ENCODE peak calls at places on chromosomes 5 and 9, in seven cellular contexts. J, L, E, K, X, Q and Y are unnamed samples.

GRCh38 chr5:36689225-36689624 is 82.8 kb downstream of the SLC1A3 start:
- DNase-seq in Q (no peak), K (no peak), J (no peak), E (peak; percentile 68), L (no peak), X (no peak), Y (peak; percentile 62)

GRCh38 chr5:148384389-148384756 is 615 bp downstream of the FBXO38 start:
- DNase-seq in J (no peak), Q (no peak), E (peak; percentile 14), X (no peak), K (peak; percentile 2), L (no peak), Y (peak; percentile 16)

GRCh38 chr5:83475540-83476469 is 4.3 kb downstream of the VCAN start:
- DNase-seq in X (no peak), E (no peak), J (no peak), Q (no peak), K (no peak), L (no peak), Y (no peak)

GRCh38 chr9:79742145-79742820 is 170.5 kb downstream of the TLE4 start:
- DNase-seq in X (no peak), E (no peak), J (no peak), Q (no peak), K (no peak), L (no peak), Y (no peak)

GRCh38 chr9:1442105-1442504 is 391.9 kb downstream of the DMRT2 start:
- DNase-seq in X (no peak), K (no peak), J (no peak), Q (no peak), L (no peak), E (no peak), Y (no peak)

GRCh38 chr5:74309050-74309449 is 331.5 kb downstream of the ENC1 start:
- DNase-seq in J (no peak), L (no peak), Q (no peak), E (no peak), X (no peak), K (no peak), Y (no peak)

GRCh38 chr5:44396312-44396711 is 7.1 kb upstream of the FGF10 start:
- DNase-seq in E (no peak), L (no peak), J (no peak), Q (no peak), X (no peak), K (no peak), Y (no peak)

GRCh38 chr5:169116961-169117461 is 183.9 kb downstream of the SLIT3 start:
- DNase-seq in K (no peak), Q (peak; percentile 85), L (no peak), E (no peak), X (peak; percentile 34), J (peak; percentile 87), Y (no peak)

GRCh38 chr5:92002875-92003274 is 619.8 kb upstream of the ARRDC3 start:
- DNase-seq in E (no peak), Q (no peak), J (no peak), K (no peak), X (no peak), L (no peak), Y (no peak)

GRCh38 chr9:37370282-37370681 is 52.2 kb upstream of the GRHPR start:
- DNase-seq in L (no peak), Q (no peak), J (no peak), K (no peak), E (no peak), X (no peak), Y (no peak)

GRCh38 chr5:150211156-150212030 is 21.5 kb downstream of the SLC6A7 start:
- DNase-seq in X (no peak), E (no peak), L (no peak), K (no peak), Q (no peak), J (peak; percentile 79), Y (no peak)

GRCh38 chr5:163342301-163342700 is 95.1 kb upstream of the CCNG1 start:
- DNase-seq in J (no peak), L (no peak), K (no peak), Q (no peak), E (no peak), X (no peak), Y (no peak)

GRCh38 chr9:124723352-124723751 is 47.8 kb downstream of the NR6A1 start:
- DNase-seq in E (no peak), Q (no peak), J (no peak), X (no peak), K (no peak), L (no peak), Y (no peak)

GRCh38 chr9:110997847-110998246 is 40.4 kb downstream of the LPAR1 start:
- DNase-seq in L (no peak), X (no peak), J (no peak), E (no peak), Q (no peak), K (no peak), Y (no peak)

GRCh38 chr9:89752154-89752553 is 147.3 kb downstream of the GADD45G start:
- DNase-seq in K (no peak), X (no peak), L (no peak), Q (no peak), J (no peak), E (no peak), Y (no peak)

DNA sequence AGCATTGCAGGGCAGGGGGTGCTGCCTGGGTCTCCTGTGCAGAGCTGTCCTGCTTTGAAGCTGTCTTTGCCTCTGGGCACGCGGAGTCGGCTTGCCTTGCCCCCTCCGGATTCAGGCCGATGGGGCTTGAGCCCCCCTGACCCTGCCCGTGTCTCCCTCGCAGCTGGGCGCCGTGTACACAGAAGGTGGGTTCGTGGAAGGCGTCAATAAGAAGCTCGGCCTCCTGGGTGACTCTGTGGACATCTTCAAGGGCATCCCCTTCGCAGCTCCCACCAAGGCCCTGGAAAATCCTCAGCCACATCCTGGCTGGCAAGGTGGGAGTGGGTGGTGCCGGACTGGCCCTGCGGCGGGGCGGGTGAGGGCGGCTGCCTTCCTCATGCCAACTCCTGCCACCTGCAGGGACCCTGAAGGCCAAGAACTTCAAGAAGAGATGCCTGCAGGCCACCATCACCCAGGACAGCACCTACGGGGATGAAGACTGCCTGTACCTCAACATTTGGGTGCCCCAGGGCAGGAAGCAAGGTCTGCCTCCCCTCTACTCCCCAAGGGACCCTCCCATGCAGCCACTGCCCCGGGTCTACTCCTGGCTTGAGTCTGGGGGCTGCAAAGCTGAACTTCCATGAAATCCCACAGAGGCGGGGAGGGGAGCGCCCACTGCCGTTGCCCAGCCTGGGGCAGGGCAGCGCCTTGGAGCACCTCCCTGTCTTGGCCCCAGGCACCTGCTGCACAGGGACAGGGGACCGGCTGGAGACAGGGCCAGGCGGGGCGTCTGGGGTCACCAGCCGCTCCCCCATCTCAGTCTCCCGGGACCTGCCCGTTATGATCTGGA is 2.7 kb downstream of the CEL start:
- DNase-seq in Q (no peak), J (no peak), X (no peak), K (no peak), L (no peak), E (no peak), Y (no peak)
- TF ChIP-seq CTCF in Q (no peak), J (no peak), X (no peak), K (no peak), L (no peak), E (no peak), Y (no peak)

DNA sequence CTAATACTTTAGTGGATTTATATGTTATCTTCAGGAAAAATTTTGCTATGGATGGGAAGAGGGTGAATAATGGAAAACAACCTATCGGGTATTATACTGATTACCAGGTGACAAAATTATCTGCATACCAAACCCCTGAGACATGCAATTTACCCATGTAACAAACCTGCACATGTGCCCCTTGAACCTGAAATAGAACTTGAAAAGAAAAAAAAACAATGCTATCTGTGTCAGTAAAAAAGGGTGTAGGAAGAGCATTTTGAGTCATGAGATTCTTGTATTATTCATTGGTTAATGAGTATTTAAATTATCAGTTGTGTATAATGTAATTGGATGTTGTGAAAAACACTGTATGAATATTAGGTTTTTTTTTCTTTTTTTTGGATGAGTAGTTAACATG is 75.4 kb downstream of the PRR16 start:
- DNase-seq in E (no peak), J (no peak), K (no peak), Q (no peak), L (no peak), X (no peak), Y (no peak)
- TF ChIP-seq CTCF in E (no peak), J (no peak), K (no peak), Q (no peak), L (no peak), X (no peak), Y (no peak)

GRCh38 chr9:75185585-75186170 is 97.4 kb downstream of the OSTF1 start:
- DNase-seq in Q (no peak), K (peak; percentile 29), E (peak; percentile 47), L (peak; percentile 38), J (peak; percentile 68), X (no peak), Y (peak; percentile 26)
- TF ChIP-seq CTCF in Q (peak; percentile 46), K (peak; percentile 41), E (peak; percentile 56), L (peak; percentile 36), J (peak; percentile 82), X (no peak), Y (peak; percentile 67)

DNA sequence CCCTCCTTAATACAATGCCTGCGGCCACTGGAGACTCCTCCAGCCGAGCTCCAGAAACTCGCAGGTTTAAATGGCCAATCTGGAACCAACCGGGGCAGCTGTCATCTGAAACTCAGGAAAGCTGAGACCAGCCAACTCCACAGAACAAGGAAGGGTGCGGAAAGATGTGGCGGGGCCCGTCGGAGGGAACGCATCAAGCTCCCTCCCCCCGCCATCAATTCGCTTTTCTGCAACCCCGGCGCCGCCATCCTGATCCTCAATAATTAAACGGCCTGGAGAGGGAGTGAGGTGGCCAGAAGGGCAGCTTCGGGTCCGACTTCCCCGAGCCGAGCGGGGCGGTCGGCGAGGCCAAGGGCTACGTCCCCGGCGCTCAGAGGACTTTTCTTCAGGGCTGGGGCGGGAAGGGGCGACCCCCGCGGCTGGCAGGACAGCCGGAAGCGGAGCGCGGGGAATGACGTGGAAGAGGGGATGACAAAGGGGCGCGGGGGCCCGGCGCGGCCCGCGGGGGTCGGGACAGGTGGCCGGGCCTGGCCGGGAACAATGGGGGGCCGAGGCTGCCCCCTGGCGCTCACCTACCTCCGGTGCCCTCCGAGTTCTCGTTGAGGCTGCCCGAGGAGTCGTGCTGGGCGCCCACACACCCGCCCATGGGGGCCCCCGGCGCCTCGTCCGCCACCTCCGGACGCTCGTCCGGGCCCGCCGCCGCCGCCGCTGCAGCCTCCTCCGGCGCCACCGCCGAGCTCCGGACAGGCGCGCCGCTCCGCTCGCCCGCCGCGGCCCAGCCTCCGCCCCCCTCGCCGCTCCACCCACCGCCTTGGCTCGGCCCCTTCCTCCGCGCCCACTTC is at the start of gene UBTD2:
- DNase-seq in K (peak; percentile 87), L (no peak), Q (peak; percentile 92), X (peak; percentile 85), E (peak; percentile 96), J (peak; percentile 82), Y (peak; percentile 89)
- TF ChIP-seq CTCF in K (peak; percentile 68), L (no peak), Q (peak; percentile 43), X (peak; percentile 47), E (peak; percentile 52), J (peak; percentile 61), Y (peak; percentile 60)

DNA sequence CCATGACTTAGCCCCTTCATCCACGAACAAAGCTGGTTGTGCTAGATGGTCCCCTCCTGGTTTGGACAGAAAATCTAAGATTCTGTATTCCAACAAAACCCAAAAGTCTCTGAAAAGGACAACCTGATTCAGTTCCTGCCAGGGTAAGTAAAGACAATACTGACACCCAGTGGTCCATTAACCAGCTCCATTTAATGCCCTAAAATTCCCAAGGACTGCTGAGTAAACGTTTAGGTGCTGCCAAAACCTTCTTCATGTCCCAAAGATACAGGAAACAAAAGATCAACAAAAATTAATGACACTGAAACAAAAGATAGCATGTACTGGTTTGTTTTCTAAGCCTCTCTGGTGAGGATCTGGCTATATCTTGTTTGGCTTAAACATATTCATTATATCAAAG is 25.3 kb upstream of the PPP1R2B start:
- DNase-seq in E (no peak), X (no peak), K (peak; percentile 50), Q (no peak), J (peak; percentile 45), L (peak; percentile 21), Y (no peak)
- TF ChIP-seq CTCF in E (no peak), X (peak; percentile 56), K (peak; percentile 91), Q (peak; percentile 42), J (peak; percentile 80), L (peak; percentile 6), Y (peak; percentile 27)

GRCh38 chr5:172715931-172716682 is 54.9 kb downstream of the DUSP1 start:
- DNase-seq in E (no peak), Q (no peak), X (peak; percentile 20), J (peak; percentile 68), K (peak; percentile 46), L (no peak), Y (no peak)
- TF ChIP-seq CTCF in E (no peak), Q (no peak), X (no peak), J (no peak), K (no peak), L (no peak), Y (no peak)